ENCODE peak calls at places on chromosomes 2 and 18, in six cellular contexts. Y, W, N, X, T and Z are unnamed samples.

GRCh38 chr2:64063454-64063853 is 44.2 kb upstream of the VPS54 start:
- DNase-seq in T (no peak), X (no peak), N (no peak), Y (no peak), W (no peak), Z (no peak)

GRCh38 chr2:224369028-224369632 is 32.8 kb downstream of the FAM124B start:
- DNase-seq in Y (peak), N (peak), W (peak), X (peak), T (peak), Z (peak)

GRCh38 chr18:52343138-52343537 is 3.1 kb downstream of the DCC start:
- DNase-seq in W (no peak), N (no peak), T (no peak), Y (no peak), X (no peak), Z (no peak)

GRCh38 chr2:172672999-172673726 is 62.5 kb upstream of the RAPGEF4 start:
- DNase-seq in Y (no peak), X (no peak), W (no peak), N (peak), T (peak), Z (no peak)

GRCh38 chr18:11316546-11316945 is 167.2 kb upstream of the PIEZO2 start:
- DNase-seq in T (no peak), Y (no peak), X (no peak), W (no peak), N (no peak), Z (no peak)

GRCh38 chr2:191754103-191754502 is 76.2 kb downstream of the NABP1 start:
- DNase-seq in W (no peak), X (no peak), T (no peak), Y (no peak), N (no peak), Z (no peak)

GRCh38 chr2:20521682-20522189 is 74.9 kb downstream of the RHOB start:
- DNase-seq in W (no peak), N (no peak), Y (no peak), T (no peak), X (no peak), Z (no peak)

GRCh38 chr2:17331636-17332035 is 186.6 kb downstream of the RAD51AP2 start:
- DNase-seq in Y (no peak), W (no peak), X (no peak), N (no peak), T (no peak), Z (no peak)

GRCh38 chr2:67997528-67998267 is 65.1 kb downstream of the C1D start:
- DNase-seq in N (peak), Y (no peak), X (no peak), T (peak), W (peak), Z (no peak)

GRCh38 chr2:230323385-230324106 is 3.4 kb upstream of the SP140L start:
- DNase-seq in T (no peak), X (peak), Y (no peak), N (no peak), W (no peak), Z (peak)